ENCODE peak calls at places on chromosomes 4 and X, in four cellular contexts. A is NCI-H2029; R is iris pigment epithelial cell; T is stimulated activated effector memory CD8-positive, alpha-beta T cell treated with anti-CD3 and anti-CD28 coated beads, Interleukin-12 subunit alpha, Interleukin-12 subunit beta, amount 100 ng/mL, for 72 hours. I is an unnamed sample.

GRCh38 chrX:149760965-149761364 is 12.9 kb upstream of the HSFX1 start:
- DNase-seq in T (no peak), A (no peak), R (no peak), I (no peak)

GRCh38 chr4:127604949-127605709 is 27.6 kb upstream of the INTU start:
- DNase-seq in T (no peak), A (peak; percentile 66), R (peak; percentile 45), I (peak; percentile 79)

GRCh38 chr4:3201718-3202702 is 46.9 kb upstream of the MSANTD1 start:
- DNase-seq in A (no peak), R (peak; percentile 73), T (peak; percentile 21), I (no peak)

GRCh38 chr4:138507527-138507926 is 265.4 kb upstream of the SLC7A11 start:
- DNase-seq in A (no peak), R (peak; percentile 95), T (no peak), I (no peak)

GRCh38 chrX:83185887-83186286 is 322.2 kb upstream of the POU3F4 start:
- DNase-seq in A (no peak), R (no peak), T (no peak), I (no peak)

GRCh38 chrX:635428-636192 is 5.0 kb downstream of the SHOX start:
- DNase-seq in T (no peak), R (no peak), A (no peak), I (no peak)

GRCh38 chrX:2638279-2638678 is 52.8 kb upstream of the CD99 start:
- DNase-seq in R (no peak), A (no peak), T (no peak), I (no peak)

GRCh38 chr4:150072906-150073714 is 5.1 kb upstream of the DCLK2 start:
- DNase-seq in T (no peak), R (peak; percentile 93), A (no peak), I (no peak)

GRCh38 chrX:150896632-150897031 is 1.8 kb downstream of the CD99L2 start:
- DNase-seq in R (no peak), A (no peak), T (no peak), I (no peak)

GRCh38 chrX:10360121-10360520 is 203.3 kb downstream of the CLCN4 start:
- DNase-seq in R (no peak), T (no peak), A (no peak), I (no peak)

GRCh38 chr4:54971474-54971950 is 153.9 kb downstream of the KDR start:
- DNase-seq in T (no peak), A (peak; percentile 14), R (peak; percentile 55), I (peak; percentile 39)

GRCh38 chr4:123415977-123416376 is 19.4 kb downstream of the SPRY1 start:
- DNase-seq in T (no peak), R (peak; percentile 77), A (no peak), I (no peak)